ENCODE peak calls at places on chromosomes 1 and 21, in eight cellular contexts. L is cardiac muscle cell, U is HCT116, S is tibial artery, P is Peyer's patch, K is thoracic aorta, M is A549, F is fibroblast of mammary gland. H is an unnamed sample.

GRCh38 chr1:18199462-18199861 is 91.9 kb downstream of the IGSF21 start:
- DNase-seq in P (no peak), F (no peak), S (no peak), U (no peak), M (no peak), L (no peak), K (no peak), H (no peak)

GRCh38 chr1:109760581-109761226 is 3.0 kb downstream of the EPS8L3 start:
- DNase-seq in U (no peak), K (no peak), P (peak; percentile 44), F (no peak), S (no peak), M (no peak), L (no peak), H (no peak)

GRCh38 chr21:32021319-32022027 is 148.7 kb downstream of the HUNK start:
- DNase-seq in P (no peak), S (peak; percentile 35), L (peak; percentile 2), K (peak; percentile 29), M (no peak), U (no peak), F (no peak), H (no peak)

GRCh38 chr1:109985251-109986053 is 887 bp downstream of the AHCYL1 start:
- DNase-seq in U (no peak), M (no peak), P (no peak), F (peak; percentile 39), L (peak; percentile 27), S (no peak), K (no peak), H (no peak)

GRCh38 chr1:107254306-107254705 is 113.5 kb downstream of the NTNG1 start:
- DNase-seq in M (no peak), K (no peak), U (no peak), S (no peak), P (no peak), L (no peak), F (no peak), H (no peak)

GRCh38 chr1:23692308-23692871 is 784 bp downstream of the RPL11 start:
- DNase-seq in K (no peak), S (no peak), F (no peak), P (no peak), M (no peak), L (no peak), U (no peak), H (no peak)

GRCh38 chr1:7590426-7590790 is 180.7 kb upstream of the VAMP3 start:
- DNase-seq in M (no peak), F (no peak), L (no peak), K (no peak), P (peak; percentile 27), U (no peak), S (peak; percentile 17), H (no peak)

GRCh38 chr1:168320805-168321577 is 40.3 kb downstream of the TBX19 start:
- DNase-seq in L (peak; percentile 92), K (peak; percentile 7), U (peak; percentile 71), P (no peak), S (peak; percentile 22), F (peak; percentile 94), M (peak; percentile 67), H (peak; percentile 59)

GRCh38 chr1:215637041-215637573 is 70.0 kb downstream of the KCTD3 start:
- DNase-seq in P (no peak), M (peak; percentile 9), F (peak; percentile 85), K (peak; percentile 9), S (peak; percentile 65), U (no peak), L (peak; percentile 73), H (no peak)

GRCh38 chr1:78619803-78620579 is at the start of gene IFI44L:
- DNase-seq in S (peak; percentile 33), K (no peak), F (peak; percentile 88), U (no peak), M (no peak), L (peak; percentile 78), P (no peak), H (no peak)

GRCh38 chr1:84936116-84936810 is 43.3 kb upstream of the LPAR3 start:
- DNase-seq in F (peak; percentile 73), U (peak; percentile 39), S (no peak), P (no peak), M (peak; percentile 47), K (no peak), L (peak; percentile 85), H (no peak)

GRCh38 chr1:183069562-183070216 is 46.5 kb downstream of the LAMC1 start:
- DNase-seq in F (peak; percentile 47), S (no peak), M (peak; percentile 18), K (no peak), L (no peak), U (no peak), P (no peak), H (peak; percentile 92)

GRCh38 chr1:116064616-116065015 is 46.6 kb upstream of the MAB21L3 start:
- DNase-seq in S (no peak), M (no peak), U (no peak), K (no peak), L (peak; percentile 55), P (no peak), F (peak; percentile 67), H (no peak)

GRCh38 chr1:67893126-67893495 is 59.8 kb upstream of the GNG12 start:
- DNase-seq in K (no peak), M (no peak), S (no peak), P (no peak), F (no peak), U (no peak), L (no peak), H (no peak)

GRCh38 chr21:46356005-46356338 is 32.0 kb downstream of the PCNT start:
- DNase-seq in K (no peak), F (no peak), L (no peak), P (no peak), M (no peak), S (no peak), U (no peak), H (no peak)
- H3K4me3 ChIP-seq in K (no peak overlapping the region), F (no peak overlapping the region), L (no peak overlapping the region), P (no peak overlapping the region), M (no peak overlapping the region), S (no peak overlapping the region), U (no peak overlapping the region), H (no peak overlapping the region)

GRCh38 chr1:35575401-35575958 is 2.4 kb downstream of the TFAP2E start:
- DNase-seq in L (no peak), F (no peak), P (no peak), K (no peak), M (no peak), S (no peak), U (no peak), H (no peak)

GRCh38 chr1:35574655-35575400 is 1.7 kb downstream of the TFAP2E start:
- DNase-seq in U (no peak), M (no peak), K (no peak), L (no peak), F (no peak), S (no peak), P (no peak), H (no peak)

GRCh38 chr1:35576061-35576765 is 3.1 kb downstream of the TFAP2E start:
- DNase-seq in U (no peak), M (no peak), L (no peak), P (no peak), K (no peak), S (no peak), F (peak; percentile 18), H (no peak)

GRCh38 chr1:35573776-35574654 is 901 bp downstream of the TFAP2E start:
- DNase-seq in L (no peak), P (no peak), M (no peak), F (no peak), U (no peak), S (no peak), K (no peak), H (no peak)

DNA sequence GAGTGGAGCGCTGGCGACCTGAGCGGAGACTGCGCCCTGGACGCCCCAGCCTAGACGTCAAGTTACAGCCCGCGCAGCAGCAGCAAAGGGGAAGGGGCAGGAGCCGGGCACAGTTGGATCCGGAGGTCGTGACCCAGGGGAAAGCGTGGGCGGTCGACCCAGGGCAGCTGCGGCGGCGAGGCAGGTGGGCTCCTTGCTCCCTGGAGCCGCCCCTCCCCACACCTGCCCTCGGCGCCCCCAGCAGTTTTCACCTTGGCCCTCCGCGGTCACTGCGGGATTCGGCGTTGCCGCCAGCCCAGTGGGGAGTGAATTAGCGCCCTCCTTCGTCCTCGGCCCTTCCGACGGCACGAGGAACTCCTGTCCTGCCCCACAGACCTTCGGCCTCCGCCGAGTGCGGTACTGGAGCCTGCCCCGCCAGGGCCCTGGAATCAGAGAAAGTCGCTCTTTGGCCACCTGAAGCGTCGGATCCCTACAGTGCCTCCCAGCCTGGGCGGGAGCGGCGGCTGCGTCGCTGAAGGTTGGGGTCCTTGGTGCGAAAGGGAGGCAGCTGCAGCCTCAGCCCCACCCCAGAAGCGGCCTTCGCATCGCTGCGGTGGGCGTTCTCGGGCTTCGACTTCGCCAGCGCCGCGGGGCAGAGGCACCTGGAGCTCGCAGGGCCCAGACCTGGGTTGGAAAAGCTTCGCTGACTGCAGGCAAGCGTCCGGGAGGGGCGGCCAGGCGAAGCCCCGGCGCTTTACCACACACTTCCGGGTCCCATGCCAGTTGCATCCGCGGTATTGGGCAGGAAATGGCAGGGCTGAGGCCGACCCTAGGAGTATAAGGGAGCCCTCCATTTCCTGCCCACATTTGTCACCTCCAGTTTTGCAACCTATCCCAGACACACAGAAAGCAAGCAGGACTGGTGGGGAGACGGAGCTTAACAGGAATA is 4.2 kb downstream of the TFAP2E start:
- DNase-seq in S (no peak), L (no peak), K (no peak), F (peak; percentile 18), U (no peak), M (no peak), P (peak; percentile 63), H (no peak)
- H3K4me3 ChIP-seq in S (peak overlapping the region; percentile 53), L (no peak overlapping the region), K (peak overlapping the region; percentile 75), F (peak overlapping the region; percentile 9), U (no peak overlapping the region), M (no peak overlapping the region), P (peak overlapping the region; percentile 58), H (peak overlapping the region; percentile 30)

GRCh38 chr1:224429616-224430015 is 5.0 kb downstream of the WDR26 start:
- DNase-seq in L (no peak), U (no peak), F (no peak), P (no peak), S (no peak), K (no peak), M (no peak), H (no peak)

GRCh38 chr1:224432141-224432540 is 2.5 kb downstream of the WDR26 start:
- DNase-seq in U (no peak), P (no peak), K (no peak), F (peak; percentile 64), L (peak; percentile 30), M (no peak), S (no peak), H (no peak)

GRCh38 chr1:224431726-224432125 is 2.9 kb downstream of the WDR26 start:
- DNase-seq in U (no peak), L (no peak), P (no peak), S (no peak), M (no peak), F (no peak), K (no peak), H (no peak)

GRCh38 chr1:224432672-224433040 is 1.9 kb downstream of the WDR26 start:
- DNase-seq in L (peak; percentile 42), S (no peak), M (no peak), P (no peak), K (no peak), F (peak; percentile 35), U (no peak), H (no peak)

GRCh38 chr1:224430511-224431113 is 4.0 kb downstream of the WDR26 start:
- DNase-seq in M (peak; percentile 41), L (peak; percentile 72), P (no peak), U (no peak), F (peak; percentile 75), S (no peak), K (no peak), H (no peak)
- H3K4me3 ChIP-seq in M (no peak overlapping the region), L (no peak overlapping the region), P (no peak overlapping the region), U (no peak overlapping the region), F (peak overlapping the region; percentile 11), S (no peak overlapping the region), K (peak overlapping the region; percentile 95), H (peak overlapping the region; percentile 38)

GRCh38 chr1:236066054-236066453 is 1.2 kb upstream of the NID1 start:
- DNase-seq in M (no peak), K (no peak), F (no peak), L (peak; percentile 30), S (no peak), P (no peak), U (no peak), H (no peak)
- H3K4me3 ChIP-seq in M (no peak overlapping the region), K (no peak overlapping the region), F (no peak overlapping the region), L (no peak overlapping the region), S (peak overlapping the region; percentile 74), P (peak overlapping the region; percentile 72), U (no peak overlapping the region), H (no peak overlapping the region)

H was measured in epithelial cell of proximal tubule.